ENCODE peak calls at places on chromosome 10, in seven cellular contexts. One of them, this sample, is unnamed. For H3K36me3, the result is how much of the 10 kb centered on the place peaks cover.

GRCh38 chr10:64738462-64738861 is 1217.3 kb downstream of the REEP3 start:
- DNase-seq in right atrium auricular region: no peak
- DNase-seq in esophagus squamous epithelium: no peak
- DNase-seq in GM23338: no peak
- DNase-seq in mammary epithelial cell: no peak
- DNase-seq in breast epithelium: no peak
- DNase-seq in ovary: no peak
- DNase-seq in this sample: no peak

GRCh38 chr10:95214369-95214768 is 20.3 kb downstream of the ACSM6 start:
- DNase-seq in right atrium auricular region: no peak
- DNase-seq in esophagus squamous epithelium: no peak
- DNase-seq in GM23338: no peak
- DNase-seq in mammary epithelial cell: peak
- DNase-seq in breast epithelium: no peak
- DNase-seq in ovary: no peak
- DNase-seq in this sample: no peak

GRCh38 chr10:132992433-132993215 is 50.3 kb upstream of the CFAP46 start:
- DNase-seq in right atrium auricular region: no peak
- DNase-seq in esophagus squamous epithelium: no peak
- DNase-seq in GM23338: no peak
- DNase-seq in mammary epithelial cell: no peak
- DNase-seq in breast epithelium: no peak
- DNase-seq in ovary: no peak
- DNase-seq in this sample: peak

GRCh38 chr10:63819753-63820347 is 298.6 kb downstream of the REEP3 start:
- DNase-seq in right atrium auricular region: peak
- DNase-seq in esophagus squamous epithelium: no peak
- DNase-seq in GM23338: peak
- DNase-seq in mammary epithelial cell: peak
- DNase-seq in breast epithelium: peak
- DNase-seq in ovary: peak
- DNase-seq in this sample: peak

GRCh38 chr10:24650669-24651391 is 72.9 kb downstream of the ARHGAP21 start:
- DNase-seq in right atrium auricular region: no peak
- DNase-seq in esophagus squamous epithelium: no peak
- DNase-seq in GM23338: no peak
- DNase-seq in mammary epithelial cell: no peak
- DNase-seq in breast epithelium: no peak
- DNase-seq in ovary: no peak
- DNase-seq in this sample: no peak

GRCh38 chr10:18325410-18325809 is 185.2 kb downstream of the CACNB2 start:
- DNase-seq in right atrium auricular region: no peak
- DNase-seq in esophagus squamous epithelium: no peak
- DNase-seq in GM23338: no peak
- DNase-seq in mammary epithelial cell: no peak
- DNase-seq in breast epithelium: no peak
- DNase-seq in ovary: no peak
- DNase-seq in this sample: no peak

GRCh38 chr10:22984066-22984465 is 56.2 kb downstream of the ARMC3 start:
- DNase-seq in right atrium auricular region: no peak
- DNase-seq in esophagus squamous epithelium: no peak
- DNase-seq in GM23338: no peak
- DNase-seq in mammary epithelial cell: no peak
- DNase-seq in breast epithelium: no peak
- DNase-seq in ovary: no peak
- DNase-seq in this sample: no peak

GRCh38 chr10:11014671-11015141 is 3.0 kb upstream of the CELF2 start:
- DNase-seq in right atrium auricular region: no peak
- DNase-seq in esophagus squamous epithelium: no peak
- DNase-seq in GM23338: no peak
- DNase-seq in mammary epithelial cell: no peak
- DNase-seq in breast epithelium: no peak
- DNase-seq in ovary: no peak
- DNase-seq in this sample: peak

GRCh38 chr10:7795605-7796004 is 7.6 kb downstream of the ATP5F1C start:
- DNase-seq in right atrium auricular region: no peak
- DNase-seq in esophagus squamous epithelium: no peak
- DNase-seq in GM23338: no peak
- DNase-seq in mammary epithelial cell: no peak
- DNase-seq in breast epithelium: no peak
- DNase-seq in ovary: no peak
- DNase-seq in this sample: no peak

GRCh38 chr10:114573330-114574045 is 84.6 kb downstream of the ABLIM1 start:
- DNase-seq in right atrium auricular region: no peak
- DNase-seq in esophagus squamous epithelium: no peak
- DNase-seq in GM23338: no peak
- DNase-seq in mammary epithelial cell: no peak
- DNase-seq in breast epithelium: no peak
- DNase-seq in ovary: no peak
- DNase-seq in this sample: no peak

GRCh38 chr10:3480281-3480999 is 304.6 kb downstream of the KLF6 start:
- DNase-seq in right atrium auricular region: no peak
- DNase-seq in esophagus squamous epithelium: no peak
- DNase-seq in GM23338: no peak
- DNase-seq in mammary epithelial cell: no peak
- DNase-seq in breast epithelium: no peak
- DNase-seq in ovary: no peak
- DNase-seq in this sample: no peak

GRCh38 chr10:77604941-77605351 is 32.7 kb downstream of the KCNMA1 start:
- DNase-seq in right atrium auricular region: no peak
- DNase-seq in esophagus squamous epithelium: no peak
- DNase-seq in GM23338: no peak
- DNase-seq in mammary epithelial cell: no peak
- DNase-seq in breast epithelium: no peak
- DNase-seq in ovary: no peak
- DNase-seq in this sample: no peak

GRCh38 chr10:78802866-78803265 is 265.9 kb upstream of the ZMIZ1 start:
- DNase-seq in right atrium auricular region: peak
- DNase-seq in esophagus squamous epithelium: no peak
- DNase-seq in GM23338: no peak
- DNase-seq in mammary epithelial cell: no peak
- DNase-seq in breast epithelium: no peak
- DNase-seq in ovary: peak
- DNase-seq in this sample: peak

GRCh38 chr10:110358869-110359629 is 54.3 kb upstream of the SMNDC1 start:
- DNase-seq in right atrium auricular region: no peak
- DNase-seq in esophagus squamous epithelium: no peak
- DNase-seq in GM23338: peak
- DNase-seq in mammary epithelial cell: peak
- DNase-seq in breast epithelium: peak
- DNase-seq in ovary: no peak
- DNase-seq in this sample: peak

GRCh38 chr10:78299861-78300453 is 266.3 kb downstream of the RPS24 start:
- DNase-seq in right atrium auricular region: no peak
- DNase-seq in esophagus squamous epithelium: no peak
- DNase-seq in GM23338: no peak
- DNase-seq in mammary epithelial cell: no peak
- DNase-seq in breast epithelium: no peak
- DNase-seq in ovary: no peak
- DNase-seq in this sample: no peak

GRCh38 chr10:6124666-6125065 is 35.8 kb downstream of the RBM17 start:
- DNase-seq in right atrium auricular region: no peak
- DNase-seq in esophagus squamous epithelium: no peak
- DNase-seq in GM23338: no peak
- DNase-seq in mammary epithelial cell: peak
- DNase-seq in breast epithelium: no peak
- DNase-seq in ovary: peak
- DNase-seq in this sample: peak

GRCh38 chr10:43166207-43166878 is 28.1 kb downstream of the CSGALNACT2 start:
- DNase-seq in right atrium auricular region: no peak
- DNase-seq in esophagus squamous epithelium: no peak
- DNase-seq in GM23338: no peak
- DNase-seq in mammary epithelial cell: peak
- DNase-seq in breast epithelium: no peak
- DNase-seq in ovary: no peak
- DNase-seq in this sample: no peak

GRCh38 chr10:13309792-13310191 is 9.9 kb upstream of the PHYH start:
- DNase-seq in right atrium auricular region: no peak
- DNase-seq in esophagus squamous epithelium: no peak
- DNase-seq in GM23338: no peak
- DNase-seq in mammary epithelial cell: no peak
- DNase-seq in breast epithelium: no peak
- DNase-seq in ovary: no peak
- DNase-seq in this sample: no peak

GRCh38 chr10:130802301-130802700 is 509.2 kb downstream of the TCERG1L start:
- DNase-seq in right atrium auricular region: no peak
- DNase-seq in esophagus squamous epithelium: no peak
- DNase-seq in GM23338: no peak
- DNase-seq in mammary epithelial cell: no peak
- DNase-seq in breast epithelium: no peak
- DNase-seq in ovary: no peak
- DNase-seq in this sample: no peak
- H3K36me3 ChIP-seq in right atrium auricular region: under half
- H3K36me3 ChIP-seq in esophagus squamous epithelium: under half
- H3K36me3 ChIP-seq in GM23338: under half
- H3K36me3 ChIP-seq in mammary epithelial cell: under half
- H3K36me3 ChIP-seq in breast epithelium: under half
- H3K36me3 ChIP-seq in ovary: under half
- H3K36me3 ChIP-seq in this sample: under half

DNA sequence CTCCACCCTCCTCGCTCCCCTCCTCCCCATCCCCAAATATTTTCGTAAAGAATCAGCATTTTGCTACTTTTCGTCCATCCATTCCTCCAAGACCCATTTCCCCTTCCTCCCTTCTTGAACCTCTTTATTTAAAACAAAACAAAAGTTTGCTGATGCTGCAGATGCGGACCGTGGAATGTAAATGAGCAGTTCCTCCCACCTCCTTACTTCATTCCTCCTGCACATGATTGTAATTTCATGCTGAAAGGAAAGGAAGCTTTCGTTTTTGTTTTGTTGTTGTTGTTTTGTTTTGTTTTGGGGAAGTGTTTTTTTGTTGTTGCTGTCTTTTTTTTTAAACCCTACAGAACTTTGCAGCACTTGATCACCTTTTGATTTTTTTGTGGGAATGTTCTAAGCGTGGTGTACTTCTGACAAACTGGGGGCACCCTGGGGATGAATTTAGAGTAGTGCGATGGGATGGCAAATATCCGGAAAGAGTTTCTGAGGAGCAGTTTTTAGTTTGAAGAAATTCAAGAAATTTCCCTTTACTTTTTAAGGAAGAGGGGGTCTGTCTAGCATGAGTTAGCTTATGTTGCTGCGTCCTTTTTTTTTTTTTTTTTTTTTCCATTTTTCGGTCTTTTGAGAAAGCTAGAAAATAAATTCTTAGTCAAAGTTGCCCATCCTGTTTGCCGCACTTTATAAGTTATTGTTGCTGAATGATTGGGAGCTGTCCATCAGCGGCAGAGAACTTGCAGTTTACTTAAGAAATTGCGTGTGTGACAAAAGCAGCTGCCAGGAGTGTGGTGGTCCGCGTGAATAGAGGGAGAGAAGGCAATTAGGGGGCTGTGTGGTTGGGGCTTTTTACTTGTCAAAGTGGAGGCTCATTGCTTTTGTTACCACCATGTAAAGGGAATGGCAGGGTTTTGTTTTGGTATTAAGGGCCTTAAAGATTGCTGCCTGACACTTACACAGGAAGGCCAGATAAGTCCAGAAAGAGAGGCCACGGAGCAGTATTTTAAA is 177.5 kb downstream of the TCF7L2 start:
- DNase-seq in right atrium auricular region: no peak
- DNase-seq in esophagus squamous epithelium: no peak
- DNase-seq in GM23338: no peak
- DNase-seq in mammary epithelial cell: no peak
- DNase-seq in breast epithelium: no peak
- DNase-seq in ovary: no peak
- DNase-seq in this sample: no peak
- H3K4me3 ChIP-seq in right atrium auricular region: peak
- H3K4me3 ChIP-seq in esophagus squamous epithelium: no peak
- H3K4me3 ChIP-seq in GM23338: peak
- H3K4me3 ChIP-seq in mammary epithelial cell: no peak
- H3K4me3 ChIP-seq in breast epithelium: peak
- H3K4me3 ChIP-seq in ovary: peak
- H3K4me3 ChIP-seq in this sample: peak

GRCh38 chr10:89663144-89663543 is 18.1 kb upstream of the PANK1 start:
- DNase-seq in right atrium auricular region: no peak
- DNase-seq in esophagus squamous epithelium: no peak
- DNase-seq in GM23338: no peak
- DNase-seq in mammary epithelial cell: no peak
- DNase-seq in breast epithelium: no peak
- DNase-seq in ovary: no peak
- DNase-seq in this sample: no peak

GRCh38 chr10:89659185-89660131 is 14.4 kb upstream of the PANK1 start:
- DNase-seq in right atrium auricular region: no peak
- DNase-seq in esophagus squamous epithelium: no peak
- DNase-seq in GM23338: no peak
- DNase-seq in mammary epithelial cell: no peak
- DNase-seq in breast epithelium: no peak
- DNase-seq in ovary: no peak
- DNase-seq in this sample: no peak

GRCh38 chr10:89664206-89664605 is 19.2 kb upstream of the PANK1 start:
- DNase-seq in right atrium auricular region: no peak
- DNase-seq in esophagus squamous epithelium: no peak
- DNase-seq in GM23338: no peak
- DNase-seq in mammary epithelial cell: no peak
- DNase-seq in breast epithelium: no peak
- DNase-seq in ovary: no peak
- DNase-seq in this sample: no peak

GRCh38 chr10:89665302-89665701 is 20.3 kb upstream of the PANK1 start:
- DNase-seq in right atrium auricular region: no peak
- DNase-seq in esophagus squamous epithelium: no peak
- DNase-seq in GM23338: no peak
- DNase-seq in mammary epithelial cell: peak
- DNase-seq in breast epithelium: no peak
- DNase-seq in ovary: no peak
- DNase-seq in this sample: no peak

GRCh38 chr10:89662596-89662995 is 17.6 kb upstream of the PANK1 start:
- DNase-seq in right atrium auricular region: no peak
- DNase-seq in esophagus squamous epithelium: no peak
- DNase-seq in GM23338: no peak
- DNase-seq in mammary epithelial cell: no peak
- DNase-seq in breast epithelium: no peak
- DNase-seq in ovary: no peak
- DNase-seq in this sample: no peak
- H3K36me3 ChIP-seq in right atrium auricular region: under half
- H3K36me3 ChIP-seq in esophagus squamous epithelium: under half
- H3K36me3 ChIP-seq in GM23338: under half
- H3K36me3 ChIP-seq in mammary epithelial cell: under half
- H3K36me3 ChIP-seq in breast epithelium: under half
- H3K36me3 ChIP-seq in ovary: under half
- H3K36me3 ChIP-seq in this sample: under half

GRCh38 chr10:31383810-31384588 is 65.0 kb downstream of the ZEB1 start:
- DNase-seq in right atrium auricular region: no peak
- DNase-seq in esophagus squamous epithelium: no peak
- DNase-seq in GM23338: no peak
- DNase-seq in mammary epithelial cell: no peak
- DNase-seq in breast epithelium: no peak
- DNase-seq in ovary: no peak
- DNase-seq in this sample: no peak
- H3K4me3 ChIP-seq in right atrium auricular region: no peak
- H3K4me3 ChIP-seq in esophagus squamous epithelium: no peak
- H3K4me3 ChIP-seq in GM23338: no peak
- H3K4me3 ChIP-seq in mammary epithelial cell: no peak
- H3K4me3 ChIP-seq in breast epithelium: no peak
- H3K4me3 ChIP-seq in ovary: no peak
- H3K4me3 ChIP-seq in this sample: no peak

GRCh38 chr10:104262055-104262454 is 6.9 kb upstream of the GSTO2 start:
- DNase-seq in right atrium auricular region: no peak
- DNase-seq in esophagus squamous epithelium: no peak
- DNase-seq in GM23338: no peak
- DNase-seq in mammary epithelial cell: no peak
- DNase-seq in breast epithelium: no peak
- DNase-seq in ovary: no peak
- DNase-seq in this sample: no peak
- H3K36me3 ChIP-seq in right atrium auricular region: half or more
- H3K36me3 ChIP-seq in esophagus squamous epithelium: under half
- H3K36me3 ChIP-seq in GM23338: under half
- H3K36me3 ChIP-seq in mammary epithelial cell: half or more
- H3K36me3 ChIP-seq in breast epithelium: under half
- H3K36me3 ChIP-seq in ovary: under half
- H3K36me3 ChIP-seq in this sample: half or more